ENCODE peak calls at places on chromosome 21, in four cellular contexts. One of them, this sample, is unnamed.

GRCh38 chr21:46203203-46203600 is 18.9 kb upstream of the SPATC1L start:
- DNase-seq in GM10248: no peak
- DNase-seq in fibroblast of villous mesenchyme: no peak
- DNase-seq in foreskin fibroblast: no peak
- DNase-seq in this sample: no peak

GRCh38 chr21:43277481-43278351 is 108.9 kb downstream of the CRYAA start:
- DNase-seq in foreskin fibroblast: no peak
- DNase-seq in fibroblast of villous mesenchyme: peak
- DNase-seq in GM10248: no peak
- DNase-seq in this sample: no peak

GRCh38 chr21:21074305-21074704 is 76.1 kb downstream of the NCAM2 start:
- DNase-seq in foreskin fibroblast: no peak
- DNase-seq in fibroblast of villous mesenchyme: no peak
- DNase-seq in GM10248: no peak
- DNase-seq in this sample: no peak

GRCh38 chr21:31873696-31874599 is 1.1 kb downstream of the HUNK start:
- DNase-seq in GM10248: peak
- DNase-seq in fibroblast of villous mesenchyme: no peak
- DNase-seq in foreskin fibroblast: peak
- DNase-seq in this sample: peak

GRCh38 chr21:29077651-29078090 is 4.2 kb upstream of the CCT8 start:
- DNase-seq in foreskin fibroblast: peak
- DNase-seq in GM10248: no peak
- DNase-seq in fibroblast of villous mesenchyme: peak
- DNase-seq in this sample: no peak

GRCh38 chr21:31900121-31900895 is 27.5 kb downstream of the HUNK start:
- DNase-seq in foreskin fibroblast: no peak
- DNase-seq in GM10248: no peak
- DNase-seq in fibroblast of villous mesenchyme: no peak
- DNase-seq in this sample: no peak

GRCh38 chr21:40901690-40902089 is 54.7 kb upstream of the DSCAM start:
- DNase-seq in fibroblast of villous mesenchyme: no peak
- DNase-seq in foreskin fibroblast: no peak
- DNase-seq in GM10248: no peak
- DNase-seq in this sample: no peak

GRCh38 chr21:20971296-20971921 is 26.8 kb upstream of the NCAM2 start:
- DNase-seq in GM10248: peak
- DNase-seq in fibroblast of villous mesenchyme: peak
- DNase-seq in foreskin fibroblast: peak
- DNase-seq in this sample: no peak

GRCh38 chr21:37168666-37169065 is 95.6 kb downstream of the TTC3 start:
- DNase-seq in GM10248: no peak
- DNase-seq in foreskin fibroblast: no peak
- DNase-seq in fibroblast of villous mesenchyme: peak
- DNase-seq in this sample: no peak

GRCh38 chr21:38470762-38471161 is 27.5 kb downstream of the ERG start:
- DNase-seq in foreskin fibroblast: peak
- DNase-seq in GM10248: no peak
- DNase-seq in fibroblast of villous mesenchyme: no peak
- DNase-seq in this sample: no peak

GRCh38 chr21:43734131-43734634 is 15.3 kb downstream of the PDXK start:
- DNase-seq in fibroblast of villous mesenchyme: no peak
- DNase-seq in GM10248: no peak
- DNase-seq in foreskin fibroblast: no peak
- DNase-seq in this sample: no peak

GRCh38 chr21:43936186-43936967 is 71.4 kb downstream of the AGPAT3 start:
- DNase-seq in foreskin fibroblast: peak
- DNase-seq in GM10248: no peak
- DNase-seq in fibroblast of villous mesenchyme: no peak
- DNase-seq in this sample: no peak

GRCh38 chr21:17476006-17476405 is 36.8 kb upstream of the CXADR start:
- DNase-seq in fibroblast of villous mesenchyme: no peak
- DNase-seq in GM10248: no peak
- DNase-seq in foreskin fibroblast: no peak
- DNase-seq in this sample: no peak

GRCh38 chr21:43808367-43808766 is 19.0 kb downstream of the RRP1 start:
- DNase-seq in GM10248: no peak
- DNase-seq in foreskin fibroblast: no peak
- DNase-seq in fibroblast of villous mesenchyme: no peak
- DNase-seq in this sample: no peak

GRCh38 chr21:46187251-46187650 is 3.0 kb upstream of the SPATC1L start:
- DNase-seq in GM10248: no peak
- DNase-seq in fibroblast of villous mesenchyme: no peak
- DNase-seq in foreskin fibroblast: no peak
- DNase-seq in this sample: no peak

GRCh38 chr21:42456457-42456856 is 39.6 kb downstream of the RSPH1 start:
- DNase-seq in fibroblast of villous mesenchyme: no peak
- DNase-seq in foreskin fibroblast: no peak
- DNase-seq in GM10248: no peak
- DNase-seq in this sample: no peak

GRCh38 chr21:37248298-37248697 is 18.8 kb downstream of the VPS26C start:
- DNase-seq in fibroblast of villous mesenchyme: no peak
- DNase-seq in foreskin fibroblast: no peak
- DNase-seq in GM10248: no peak
- DNase-seq in this sample: no peak

GRCh38 chr21:42441963-42442362 is 38.3 kb downstream of the UBASH3A start:
- DNase-seq in GM10248: no peak
- DNase-seq in foreskin fibroblast: no peak
- DNase-seq in fibroblast of villous mesenchyme: no peak
- DNase-seq in this sample: no peak

GRCh38 chr21:42009018-42009830 is 936 bp downstream of the ZBTB21 start:
- DNase-seq in fibroblast of villous mesenchyme: peak
- DNase-seq in foreskin fibroblast: peak
- DNase-seq in GM10248: peak
- DNase-seq in this sample: peak

GRCh38 chr21:25062061-25062460 is 545.2 kb downstream of the MRPL39 start:
- DNase-seq in foreskin fibroblast: no peak
- DNase-seq in fibroblast of villous mesenchyme: no peak
- DNase-seq in GM10248: no peak
- DNase-seq in this sample: no peak

GRCh38 chr21:33380483-33380998 is 22.7 kb upstream of the IFNGR2 start:
- DNase-seq in foreskin fibroblast: peak
- DNase-seq in GM10248: peak
- DNase-seq in fibroblast of villous mesenchyme: peak
- DNase-seq in this sample: peak

GRCh38 chr21:41610042-41610839 is 102.3 kb upstream of the TMPRSS2 start:
- DNase-seq in foreskin fibroblast: peak
- DNase-seq in fibroblast of villous mesenchyme: peak
- DNase-seq in GM10248: peak
- DNase-seq in this sample: peak

GRCh38 chr21:42695324-42696025 is 42.1 kb downstream of the PDE9A start:
- DNase-seq in fibroblast of villous mesenchyme: peak
- DNase-seq in foreskin fibroblast: peak
- DNase-seq in GM10248: no peak
- DNase-seq in this sample: no peak

GRCh38 chr21:16473965-16474364 is 744.2 kb downstream of the USP25 start:
- DNase-seq in foreskin fibroblast: peak
- DNase-seq in fibroblast of villous mesenchyme: no peak
- DNase-seq in GM10248: no peak
- DNase-seq in this sample: no peak

GRCh38 chr21:42376338-42376982 is 10.1 kb upstream of the TFF1 start:
- DNase-seq in GM10248: no peak
- DNase-seq in fibroblast of villous mesenchyme: no peak
- DNase-seq in foreskin fibroblast: no peak
- DNase-seq in this sample: no peak

GRCh38 chr21:16330340-16331319 is 600.8 kb downstream of the USP25 start:
- DNase-seq in foreskin fibroblast: peak
- DNase-seq in GM10248: peak
- DNase-seq in fibroblast of villous mesenchyme: peak
- DNase-seq in this sample: peak

GRCh38 chr21:32806810-32807386 is 35.3 kb upstream of the PAXBP1 start:
- DNase-seq in GM10248: no peak
- DNase-seq in foreskin fibroblast: peak
- DNase-seq in fibroblast of villous mesenchyme: no peak
- DNase-seq in this sample: no peak

GRCh38 chr21:33205476-33205875 is 24.3 kb upstream of the IFNAR2 start:
- DNase-seq in fibroblast of villous mesenchyme: no peak
- DNase-seq in foreskin fibroblast: no peak
- DNase-seq in GM10248: no peak
- DNase-seq in this sample: no peak

GRCh38 chr21:28754127-28754611 is 238.5 kb downstream of the LTN1 start:
- DNase-seq in foreskin fibroblast: peak
- DNase-seq in GM10248: no peak
- DNase-seq in fibroblast of villous mesenchyme: peak
- DNase-seq in this sample: no peak

DNA sequence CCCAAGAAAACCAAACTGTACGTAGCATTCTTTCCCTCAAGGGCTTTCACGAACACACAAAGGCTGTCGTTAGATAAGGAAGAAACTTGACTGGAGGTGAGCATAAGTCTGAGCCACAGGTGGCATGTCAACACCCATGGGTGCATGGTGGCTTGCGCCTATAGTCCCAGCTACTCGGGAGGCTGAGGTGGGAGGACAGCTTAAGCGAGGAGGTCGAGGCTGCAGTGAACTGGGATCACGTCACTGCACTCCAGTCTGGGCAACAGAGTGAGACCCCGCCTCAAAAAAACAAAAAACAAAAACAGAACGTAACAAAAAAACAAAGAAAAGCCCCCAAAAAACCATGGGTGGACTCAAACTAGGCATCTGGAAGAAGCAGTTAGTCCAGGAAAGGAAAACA is 74.1 kb downstream of the APP start:
- DNase-seq in GM10248: no peak
- DNase-seq in foreskin fibroblast: no peak
- DNase-seq in fibroblast of villous mesenchyme: no peak
- DNase-seq in this sample: no peak
- TF ChIP-seq CTCF in GM10248: no peak
- TF ChIP-seq CTCF in foreskin fibroblast: no peak
- TF ChIP-seq CTCF in fibroblast of villous mesenchyme: no peak
- TF ChIP-seq CTCF in this sample: no peak

DNA sequence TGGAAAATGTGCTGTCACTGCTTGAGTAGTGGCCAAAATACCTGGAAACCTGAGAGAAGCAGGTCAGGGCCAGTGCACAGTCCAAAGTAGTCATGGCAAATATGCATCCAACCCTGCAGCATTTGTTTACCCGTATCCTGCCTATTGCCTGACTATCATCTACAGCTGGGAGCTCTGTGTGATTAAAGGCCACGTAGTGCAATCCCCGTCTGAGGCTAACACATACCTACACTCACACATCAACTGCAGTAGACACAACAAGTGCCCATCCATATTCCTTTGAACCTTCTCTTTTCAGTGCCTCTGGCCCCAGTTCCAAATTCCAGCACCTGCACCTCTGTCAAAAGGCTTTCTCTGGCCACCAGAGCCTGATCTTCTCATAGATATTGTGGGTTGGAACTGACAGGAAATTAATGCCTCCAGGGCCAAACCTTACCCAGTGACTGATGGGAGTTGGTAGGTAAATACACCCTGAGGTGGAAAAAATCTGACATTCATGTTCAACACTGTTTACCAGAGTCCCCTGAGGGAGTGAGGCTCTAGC is 383.0 kb downstream of the SETD4 start:
- DNase-seq in foreskin fibroblast: no peak
- DNase-seq in fibroblast of villous mesenchyme: no peak
- DNase-seq in GM10248: no peak
- DNase-seq in this sample: no peak
- TF ChIP-seq CTCF in foreskin fibroblast: no peak
- TF ChIP-seq CTCF in fibroblast of villous mesenchyme: no peak
- TF ChIP-seq CTCF in GM10248: no peak
- TF ChIP-seq CTCF in this sample: no peak

DNA sequence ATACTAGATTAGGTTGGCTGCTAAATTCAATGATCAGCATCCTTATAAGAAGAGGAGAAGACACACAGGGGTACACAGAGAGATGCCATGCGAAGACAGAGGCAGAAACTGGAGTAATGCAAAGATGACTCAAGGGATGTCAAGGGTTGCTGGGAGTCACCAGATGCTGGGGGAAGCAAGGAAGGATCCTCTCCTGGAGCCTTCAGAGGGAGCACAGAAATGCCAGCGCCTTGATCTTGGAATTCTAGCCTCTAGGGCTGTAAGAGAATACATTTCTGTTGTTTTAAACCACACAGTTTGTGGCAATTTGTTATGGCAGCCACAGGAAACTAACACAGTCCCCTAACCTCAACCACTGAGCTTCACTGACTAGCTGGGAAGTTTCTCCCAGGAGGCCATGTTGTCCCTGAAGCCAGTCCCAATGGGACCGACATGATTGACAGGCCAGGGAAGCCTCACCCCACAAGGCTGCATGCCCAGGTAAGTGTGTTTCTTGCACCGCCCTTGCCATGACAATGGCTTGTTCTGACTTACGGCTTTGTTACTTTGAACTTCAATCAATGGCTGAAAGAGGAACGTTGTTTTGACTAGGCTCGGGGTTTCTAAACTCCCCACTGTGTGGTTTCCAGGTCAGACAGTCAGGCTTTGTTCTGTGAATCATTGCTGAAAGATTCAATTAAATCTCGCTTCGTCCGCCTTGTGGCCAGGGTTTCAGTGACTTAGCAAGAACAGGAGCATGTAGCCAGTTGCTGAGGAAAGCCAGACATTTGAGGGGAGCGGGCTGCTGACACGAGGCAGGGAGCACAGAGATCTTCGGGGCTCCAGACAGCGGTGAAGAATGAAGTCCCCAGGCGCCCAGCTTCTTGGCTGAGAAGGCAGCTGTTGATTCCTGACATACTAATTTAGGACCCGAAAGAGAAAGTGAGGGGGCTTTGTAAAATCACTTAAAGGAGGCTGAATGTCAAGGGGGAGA is 62.3 kb downstream of the RUNX1 start:
- DNase-seq in GM10248: peak
- DNase-seq in fibroblast of villous mesenchyme: peak
- DNase-seq in foreskin fibroblast: peak
- DNase-seq in this sample: peak
- TF ChIP-seq CTCF in GM10248: no peak
- TF ChIP-seq CTCF in fibroblast of villous mesenchyme: no peak
- TF ChIP-seq CTCF in foreskin fibroblast: no peak
- TF ChIP-seq CTCF in this sample: no peak

DNA sequence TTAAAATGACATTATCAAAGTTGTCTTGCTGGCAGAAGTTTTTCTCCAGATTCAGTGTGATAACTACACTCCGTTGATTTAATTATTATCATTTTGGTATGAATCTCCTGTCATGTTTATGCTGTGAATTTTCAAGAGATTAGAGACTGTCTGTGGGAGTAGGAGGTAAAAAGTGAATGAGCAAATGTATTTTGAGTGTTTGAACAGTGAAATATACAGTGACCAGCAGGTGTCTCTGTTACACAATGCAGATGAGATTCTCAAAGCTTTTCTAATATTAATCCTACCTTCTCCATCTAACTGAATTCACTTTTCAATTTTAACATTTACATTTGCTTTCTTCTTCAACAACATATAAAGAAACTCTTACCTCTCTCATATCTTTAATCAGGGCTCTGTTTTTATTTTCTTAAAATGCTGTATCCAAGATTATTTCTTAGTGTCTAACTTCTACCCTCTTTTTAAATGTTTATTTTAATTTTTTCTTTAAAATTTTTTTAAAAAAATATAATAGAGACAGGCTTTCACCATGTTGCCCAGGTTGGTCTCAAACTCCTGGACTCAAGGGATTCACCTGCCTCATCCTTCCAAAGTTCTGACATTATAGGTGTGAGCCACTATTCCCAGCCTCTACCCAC is 20.9 kb upstream of the HSPA13 start:
- DNase-seq in fibroblast of villous mesenchyme: peak
- DNase-seq in foreskin fibroblast: peak
- DNase-seq in GM10248: peak
- DNase-seq in this sample: peak
- TF ChIP-seq CTCF in fibroblast of villous mesenchyme: peak
- TF ChIP-seq CTCF in foreskin fibroblast: peak
- TF ChIP-seq CTCF in GM10248: peak
- TF ChIP-seq CTCF in this sample: peak